ENCODE peak calls at places on chromosomes 12 and 14, in four cellular contexts. One of them, this sample, is unnamed.

GRCh38 chr14:23640524-23641141 is 4.5 kb downstream of the DHRS2 start:
- DNase-seq in A549: no peak
- DNase-seq in gastrocnemius medialis: no peak
- DNase-seq in foreskin fibroblast: peak; percentile 85
- DNase-seq in this sample: no peak

GRCh38 chr12:44749566-44749965 is 126.5 kb downstream of the NELL2 start:
- DNase-seq in A549: no peak
- DNase-seq in gastrocnemius medialis: no peak
- DNase-seq in foreskin fibroblast: no peak
- DNase-seq in this sample: no peak

GRCh38 chr12:124744659-124745467 is 118.8 kb downstream of the SCARB1 start:
- DNase-seq in A549: peak; percentile 85
- DNase-seq in gastrocnemius medialis: no peak
- DNase-seq in foreskin fibroblast: no peak
- DNase-seq in this sample: no peak

GRCh38 chr14:32167907-32168306 is 33.9 kb upstream of the RNU6-7 start:
- DNase-seq in A549: no peak
- DNase-seq in gastrocnemius medialis: no peak
- DNase-seq in foreskin fibroblast: no peak
- DNase-seq in this sample: no peak

GRCh38 chr12:109773384-109774011 is 59.7 kb downstream of the TRPV4 start:
- DNase-seq in A549: no peak
- DNase-seq in gastrocnemius medialis: peak; percentile 22
- DNase-seq in foreskin fibroblast: no peak
- DNase-seq in this sample: peak; percentile 46

GRCh38 chr12:60822601-60823000 is 1226.8 kb downstream of the SLC16A7 start:
- DNase-seq in A549: no peak
- DNase-seq in gastrocnemius medialis: no peak
- DNase-seq in foreskin fibroblast: no peak
- DNase-seq in this sample: no peak

GRCh38 chr14:88937706-88938105 is 113.3 kb downstream of the TTC8 start:
- DNase-seq in A549: peak; percentile 4
- DNase-seq in gastrocnemius medialis: no peak
- DNase-seq in foreskin fibroblast: no peak
- DNase-seq in this sample: no peak

GRCh38 chr12:6097384-6097783 is 27.1 kb downstream of the VWF start:
- DNase-seq in A549: no peak
- DNase-seq in gastrocnemius medialis: no peak
- DNase-seq in foreskin fibroblast: peak; percentile 76
- DNase-seq in this sample: no peak

GRCh38 chr12:123533672-123534643 is at the start of gene RILPL1:
- DNase-seq in A549: peak; percentile 77
- DNase-seq in gastrocnemius medialis: no peak
- DNase-seq in foreskin fibroblast: peak; percentile 43
- DNase-seq in this sample: peak; percentile 36

GRCh38 chr14:99274346-99275221 is 2.6 kb upstream of the BCL11B start:
- DNase-seq in A549: peak; percentile 85
- DNase-seq in gastrocnemius medialis: no peak
- DNase-seq in foreskin fibroblast: peak; percentile 68
- DNase-seq in this sample: peak; percentile 72

GRCh38 chr12:43835656-43836454 is at the start of gene TMEM117:
- DNase-seq in A549: peak; percentile 52
- DNase-seq in gastrocnemius medialis: peak; percentile 43
- DNase-seq in foreskin fibroblast: peak; percentile 51
- DNase-seq in this sample: peak; percentile 46

GRCh38 chr12:130973109-130973508 is 19.4 kb downstream of the ADGRD1 start:
- DNase-seq in A549: no peak
- DNase-seq in gastrocnemius medialis: no peak
- DNase-seq in foreskin fibroblast: no peak
- DNase-seq in this sample: no peak

GRCh38 chr12:96343347-96343954 is 56.8 kb downstream of the CDK17 start:
- DNase-seq in A549: no peak
- DNase-seq in gastrocnemius medialis: no peak
- DNase-seq in foreskin fibroblast: no peak
- DNase-seq in this sample: no peak

GRCh38 chr12:76033116-76034001 is 1.8 kb upstream of the PHLDA1 start:
- DNase-seq in A549: no peak
- DNase-seq in gastrocnemius medialis: no peak
- DNase-seq in foreskin fibroblast: no peak
- DNase-seq in this sample: no peak
- H3K4me3 ChIP-seq in A549: peak overlapping the region; percentile 72
- H3K4me3 ChIP-seq in gastrocnemius medialis: no peak overlapping the region
- H3K4me3 ChIP-seq in foreskin fibroblast: peak overlapping the region; percentile 90
- H3K4me3 ChIP-seq in this sample: peak overlapping the region; percentile 83

DNA sequence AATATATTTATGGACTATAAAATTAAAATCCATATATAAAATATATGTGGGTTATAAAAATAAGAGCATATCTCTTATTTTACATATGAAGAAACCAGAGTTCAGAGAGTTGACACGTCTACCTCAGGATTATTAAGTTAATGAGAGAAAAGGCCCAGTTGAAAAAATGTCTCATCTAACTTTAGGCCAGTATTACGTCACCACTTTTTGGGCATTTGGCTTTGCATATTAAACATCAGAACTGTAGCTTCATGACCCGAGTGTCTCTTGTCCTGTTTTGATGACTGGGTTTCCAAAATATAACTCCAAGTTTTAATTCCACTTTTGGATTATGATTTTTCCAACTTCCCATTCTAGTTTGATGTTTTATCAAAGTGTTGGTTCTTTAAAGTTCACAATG is 1026.1 kb downstream of the SLC6A15 start:
- DNase-seq in A549: no peak
- DNase-seq in gastrocnemius medialis: no peak
- DNase-seq in foreskin fibroblast: no peak
- DNase-seq in this sample: no peak
- H3K4me3 ChIP-seq in A549: no peak overlapping the region
- H3K4me3 ChIP-seq in gastrocnemius medialis: no peak overlapping the region
- H3K4me3 ChIP-seq in foreskin fibroblast: no peak overlapping the region
- H3K4me3 ChIP-seq in this sample: no peak overlapping the region

GRCh38 chr14:64217318-64217717 is 76.9 kb downstream of the ESR2 start:
- DNase-seq in A549: no peak
- DNase-seq in gastrocnemius medialis: peak; percentile 73
- DNase-seq in foreskin fibroblast: no peak
- DNase-seq in this sample: no peak
- H3K4me3 ChIP-seq in A549: no peak overlapping the region
- H3K4me3 ChIP-seq in gastrocnemius medialis: peak overlapping the region; percentile 58
- H3K4me3 ChIP-seq in foreskin fibroblast: no peak overlapping the region
- H3K4me3 ChIP-seq in this sample: no peak overlapping the region

DNA sequence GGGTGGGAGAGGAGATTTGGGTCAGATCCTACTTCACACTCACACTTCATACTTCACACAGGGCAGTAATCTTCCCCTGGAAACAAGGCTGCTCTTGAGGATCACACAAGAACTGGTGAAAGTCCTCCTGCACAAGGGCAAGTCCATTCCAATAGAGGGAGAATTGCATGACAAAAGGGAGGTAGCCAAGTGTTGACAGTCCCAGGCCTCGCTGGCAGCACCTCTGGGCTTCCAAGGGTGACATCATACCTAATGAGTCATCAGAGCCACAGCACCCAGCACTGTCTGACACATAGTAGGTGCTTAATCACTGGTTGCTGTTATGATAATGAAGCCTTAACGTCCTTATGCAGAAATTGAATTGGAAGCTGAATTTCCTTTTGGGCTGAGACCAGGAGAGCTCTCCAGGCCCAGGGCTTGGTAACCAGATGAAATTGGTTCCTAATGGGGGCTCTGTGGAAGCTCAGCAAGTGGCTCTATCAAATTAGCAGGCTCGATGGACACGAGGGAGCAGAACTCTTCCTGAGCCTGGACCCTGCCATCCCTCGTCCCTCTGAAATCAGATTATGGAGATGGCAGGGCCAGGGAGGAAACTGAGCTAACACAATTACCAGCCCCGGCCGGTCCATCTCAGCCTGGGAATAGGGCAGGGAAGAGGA is 58.8 kb upstream of the ACTN1 start:
- DNase-seq in A549: peak; percentile 21
- DNase-seq in gastrocnemius medialis: no peak
- DNase-seq in foreskin fibroblast: no peak
- DNase-seq in this sample: no peak
- H3K4me3 ChIP-seq in A549: no peak overlapping the region
- H3K4me3 ChIP-seq in gastrocnemius medialis: no peak overlapping the region
- H3K4me3 ChIP-seq in foreskin fibroblast: no peak overlapping the region
- H3K4me3 ChIP-seq in this sample: no peak overlapping the region

This sample was measured in dorsolateral prefrontal cortex.